ENCODE peak calls at places on chromosome 22, in eight cellular contexts. M, Z, V, B, T, U, C and H are unnamed samples. For H3K4me1, the result is how much of the 10 kb centered on the place peaks cover.

GRCh38 chr22:49196046-49196511 is 631.6 kb downstream of the BRD1 start:
- DNase-seq in M (no peak), Z (no peak), V (no peak), B (no peak), T (no peak), U (no peak), C (no peak), H (no peak)

GRCh38 chr22:24420072-24420976 is 7.1 kb upstream of the ADORA2A start:
- DNase-seq in M (no peak), Z (no peak), V (peak), B (no peak), T (no peak), U (no peak), C (no peak), H (no peak)

GRCh38 chr22:36160499-36160942 is at the start of gene APOL3:
- DNase-seq in M (peak), Z (peak), V (peak), B (peak), T (peak), U (peak), C (peak), H (no peak)

GRCh38 chr22:18096823-18097222 is 13.8 kb upstream of the TUBA8 start:
- DNase-seq in M (no peak), Z (no peak), V (no peak), B (no peak), T (no peak), U (no peak), C (no peak), H (no peak)

GRCh38 chr22:36757608-36758220 is 18.2 kb downstream of the IFT27 start:
- DNase-seq in M (peak), Z (peak), V (peak), B (peak), T (peak), U (peak), C (peak), H (no peak)

GRCh38 chr22:43270314-43270908 is 72.8 kb downstream of the SCUBE1 start:
- DNase-seq in M (no peak), Z (no peak), V (no peak), B (no peak), T (no peak), U (no peak), C (no peak), H (no peak)

GRCh38 chr22:26615149-26615548 is 2.7 kb downstream of the CRYBB1 start:
- DNase-seq in M (no peak), Z (no peak), V (no peak), B (no peak), T (no peak), U (no peak), C (no peak), H (no peak)

GRCh38 chr22:18952022-18952421 is 15.9 kb upstream of the PRODH start:
- DNase-seq in M (no peak), Z (no peak), V (no peak), B (no peak), T (no peak), U (no peak), C (no peak), H (no peak)

GRCh38 chr22:17540481-17540880 is 22.8 kb upstream of the SLC25A18 start:
- DNase-seq in M (no peak), Z (no peak), V (no peak), B (no peak), T (no peak), U (no peak), C (no peak), H (no peak)

GRCh38 chr22:30730351-30730750 is 35.7 kb downstream of the OSBP2 start:
- DNase-seq in M (no peak), Z (no peak), V (no peak), B (no peak), T (no peak), U (no peak), C (no peak), H (no peak)

GRCh38 chr22:30591191-30591587 is 521 bp downstream of the PES1 start:
- DNase-seq in M (peak), Z (no peak), V (peak), B (no peak), T (no peak), U (no peak), C (no peak), H (no peak)

GRCh38 chr22:43185860-43186261 is 1.1 kb downstream of the TTLL12 start:
- DNase-seq in M (peak), Z (no peak), V (peak), B (no peak), T (no peak), U (no peak), C (peak), H (no peak)

GRCh38 chr22:49967333-49968241 is 7.0 kb downstream of the PIM3 start:
- DNase-seq in M (peak), Z (no peak), V (no peak), B (peak), T (no peak), U (no peak), C (peak), H (no peak)

GRCh38 chr22:24440718-24441405 is 13.5 kb downstream of the ADORA2A start:
- DNase-seq in M (no peak), Z (no peak), V (no peak), B (no peak), T (no peak), U (no peak), C (no peak), H (no peak)

GRCh38 chr22:20887375-20887774 is 28.6 kb downstream of the SNAP29 start:
- DNase-seq in M (peak), Z (no peak), V (no peak), B (no peak), T (no peak), U (no peak), C (no peak), H (no peak)

GRCh38 chr22:17773606-17774205 is 563 bp downstream of the BID start:
- DNase-seq in M (peak), Z (peak), V (peak), B (no peak), T (peak), U (peak), C (no peak), H (no peak)

GRCh38 chr22:32957093-32957835 is 100.9 kb downstream of the SYN3 start:
- DNase-seq in M (no peak), Z (no peak), V (no peak), B (no peak), T (no peak), U (no peak), C (no peak), H (no peak)

GRCh38 chr22:31646186-31647019 is 15.6 kb downstream of the PISD start:
- DNase-seq in M (peak), Z (no peak), V (peak), B (no peak), T (no peak), U (no peak), C (no peak), H (no peak)

GRCh38 chr22:48358886-48359612 is 1468.6 kb downstream of the BRD1 start:
- DNase-seq in M (no peak), Z (no peak), V (no peak), B (no peak), T (no peak), U (no peak), C (no peak), H (no peak)

GRCh38 chr22:49882519-49883293 is 29.1 kb downstream of the ZBED4 start:
- DNase-seq in M (no peak), Z (no peak), V (no peak), B (no peak), T (no peak), U (no peak), C (no peak), H (no peak)

GRCh38 chr22:26322179-26322905 is 106.7 kb upstream of the ASPHD2 start:
- DNase-seq in M (peak), Z (no peak), V (no peak), B (no peak), T (no peak), U (no peak), C (no peak), H (no peak)

GRCh38 chr22:33210129-33210784 is 152.1 kb upstream of the SYN3 start:
- DNase-seq in M (peak), Z (no peak), V (peak), B (no peak), T (no peak), U (no peak), C (no peak), H (peak)

GRCh38 chr22:47841166-47841565 is 1078.7 kb downstream of the TBC1D22A start:
- DNase-seq in M (no peak), Z (no peak), V (no peak), B (no peak), T (no peak), U (no peak), C (no peak), H (no peak)

GRCh38 chr22:24945430-24945829 is 1.1 kb downstream of the LHFPL7 start:
- DNase-seq in M (no peak), Z (no peak), V (no peak), B (no peak), T (no peak), U (no peak), C (no peak), H (no peak)

GRCh38 chr22:36325163-36326031 is 62.4 kb downstream of the MYH9 start:
- DNase-seq in M (peak), Z (no peak), V (peak), B (no peak), T (no peak), U (no peak), C (peak), H (no peak)

GRCh38 chr22:34370711-34371110 is 450.4 kb upstream of the LARGE1 start:
- DNase-seq in M (no peak), Z (no peak), V (no peak), B (no peak), T (no peak), U (no peak), C (no peak), H (no peak)

GRCh38 chr22:36790648-36791047 is 14.7 kb upstream of the IFT27 start:
- DNase-seq in M (no peak), Z (no peak), V (no peak), B (no peak), T (no peak), U (no peak), C (no peak), H (no peak)

GRCh38 chr22:25514436-25514835 is 50.0 kb upstream of the GRK3 start:
- DNase-seq in M (peak), Z (no peak), V (no peak), B (no peak), T (no peak), U (no peak), C (no peak), H (no peak)

GRCh38 chr22:36762687-36763260 is 13.1 kb downstream of the IFT27 start:
- DNase-seq in M (peak), Z (no peak), V (no peak), B (no peak), T (no peak), U (no peak), C (no peak), H (no peak)

GRCh38 chr22:27881404-27881803 is 37.7 kb downstream of the PITPNB start:
- DNase-seq in M (peak), Z (no peak), V (peak), B (no peak), T (no peak), U (no peak), C (peak), H (no peak)

GRCh38 chr22:49769691-49770315 is 57.9 kb downstream of the BRD1 start:
- DNase-seq in M (no peak), Z (no peak), V (no peak), B (no peak), T (no peak), U (no peak), C (no peak), H (no peak)

GRCh38 chr22:49255741-49256318 is 571.8 kb downstream of the BRD1 start:
- DNase-seq in M (no peak), Z (no peak), V (no peak), B (no peak), T (no peak), U (no peak), C (no peak), H (no peak)

GRCh38 chr22:23499845-23500500 is 80.1 kb downstream of the IGLL1 start:
- DNase-seq in M (no peak), Z (no peak), V (no peak), B (no peak), T (no peak), U (no peak), C (no peak), H (no peak)

GRCh38 chr22:39431216-39431801 is 25.5 kb upstream of the MGAT3 start:
- DNase-seq in M (no peak), Z (no peak), V (no peak), B (no peak), T (no peak), U (no peak), C (no peak), H (no peak)

GRCh38 chr22:39429186-39429585 is 27.6 kb upstream of the MGAT3 start:
- DNase-seq in M (no peak), Z (no peak), V (no peak), B (no peak), T (no peak), U (no peak), C (no peak), H (no peak)

GRCh38 chr22:39430576-39431150 is 26.1 kb upstream of the MGAT3 start:
- DNase-seq in M (no peak), Z (no peak), V (no peak), B (no peak), T (no peak), U (no peak), C (no peak), H (no peak)

GRCh38 chr22:39428597-39429071 is 28.2 kb upstream of the MGAT3 start:
- DNase-seq in M (no peak), Z (no peak), V (no peak), B (no peak), T (no peak), U (no peak), C (no peak), H (peak)

GRCh38 chr22:39429916-39430575 is 26.8 kb upstream of the MGAT3 start:
- DNase-seq in M (no peak), Z (no peak), V (no peak), B (no peak), T (no peak), U (no peak), C (no peak), H (no peak)
- H3K27ac ChIP-seq in M (no peak), Z (no peak), V (no peak), B (peak), T (no peak), U (no peak), C (no peak), H (no peak)

GRCh38 chr22:46007848-46008261 is 30.9 kb upstream of the WNT7B start:
- DNase-seq in M (peak), Z (no peak), V (peak), B (peak), T (no peak), U (no peak), C (peak), H (no peak)

GRCh38 chr22:46008836-46009596 is 32.1 kb upstream of the WNT7B start:
- DNase-seq in M (no peak), Z (no peak), V (no peak), B (no peak), T (no peak), U (no peak), C (no peak), H (no peak)

GRCh38 chr22:46007003-46007847 is 30.3 kb upstream of the WNT7B start:
- DNase-seq in M (peak), Z (no peak), V (peak), B (no peak), T (no peak), U (no peak), C (peak), H (no peak)

GRCh38 chr22:46009730-46010129 is 32.8 kb upstream of the WNT7B start:
- DNase-seq in M (no peak), Z (no peak), V (no peak), B (no peak), T (no peak), U (no peak), C (no peak), H (no peak)

DNA sequence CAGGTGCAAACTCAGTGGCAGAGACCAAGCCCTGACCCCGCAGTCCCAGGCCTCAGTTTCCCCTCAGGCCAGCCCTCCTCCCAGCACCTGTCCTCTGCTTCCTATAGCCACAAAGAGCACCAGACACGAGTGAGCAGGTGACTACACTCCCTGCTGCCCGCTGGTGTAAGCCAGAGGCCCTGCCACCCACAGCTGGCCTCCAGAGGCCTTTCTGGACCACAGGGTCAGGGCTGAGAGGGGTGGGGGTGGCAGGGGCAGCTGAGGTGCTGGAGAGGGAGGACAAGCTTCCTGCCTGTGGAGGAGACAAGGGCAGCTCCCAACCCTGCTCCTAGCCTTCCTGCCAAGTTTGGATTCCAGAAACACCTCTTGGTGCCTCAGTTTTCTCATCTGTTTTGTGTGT is 31.3 kb upstream of the WNT7B start:
- DNase-seq in M (peak), Z (no peak), V (no peak), B (no peak), T (no peak), U (no peak), C (no peak), H (no peak)
- H3K4me1 ChIP-seq in M (under half), Z (under half), V (under half), B (half or more), T (under half), U (under half), C (under half), H (under half)

GRCh38 chr22:37804886-37805857 is 2.6 kb upstream of the GCAT start:
- DNase-seq in M (peak), Z (peak), V (peak), B (peak), T (peak), U (peak), C (peak), H (no peak)

GRCh38 chr22:37803195-37803635 is 4.5 kb upstream of the GCAT start:
- DNase-seq in M (no peak), Z (no peak), V (peak), B (no peak), T (no peak), U (no peak), C (no peak), H (no peak)

GRCh38 chr22:37802310-37803194 is 5.2 kb upstream of the GCAT start:
- DNase-seq in M (peak), Z (no peak), V (peak), B (no peak), T (no peak), U (no peak), C (no peak), H (no peak)

GRCh38 chr22:37804502-37804885 is 3.2 kb upstream of the GCAT start:
- DNase-seq in M (peak), Z (no peak), V (no peak), B (no peak), T (no peak), U (no peak), C (no peak), H (no peak)

GRCh38 chr22:37803636-37804371 is 3.9 kb upstream of the GCAT start:
- DNase-seq in M (no peak), Z (no peak), V (no peak), B (no peak), T (no peak), U (no peak), C (no peak), H (no peak)
- H3K4me3 ChIP-seq in M (no peak), Z (no peak), V (no peak), B (peak), T (no peak), U (no peak), C (no peak), H (peak)

GRCh38 chr22:40040927-40041326 is 46.2 kb downstream of the FAM83F start:
- DNase-seq in M (peak), Z (no peak), V (peak), B (peak), T (no peak), U (no peak), C (no peak), H (no peak)
- H3K27ac ChIP-seq in M (no peak), Z (no peak), V (no peak), B (peak), T (no peak), U (peak), C (no peak), H (no peak)

GRCh38 chr22:46047841-46048595 is 71.1 kb upstream of the WNT7B start:
- DNase-seq in M (peak), Z (no peak), V (no peak), B (peak), T (no peak), U (no peak), C (no peak), H (no peak)
- H3K4me1 ChIP-seq in M (under half), Z (under half), V (under half), B (half or more), T (under half), U (under half), C (under half), H (under half)

DNA sequence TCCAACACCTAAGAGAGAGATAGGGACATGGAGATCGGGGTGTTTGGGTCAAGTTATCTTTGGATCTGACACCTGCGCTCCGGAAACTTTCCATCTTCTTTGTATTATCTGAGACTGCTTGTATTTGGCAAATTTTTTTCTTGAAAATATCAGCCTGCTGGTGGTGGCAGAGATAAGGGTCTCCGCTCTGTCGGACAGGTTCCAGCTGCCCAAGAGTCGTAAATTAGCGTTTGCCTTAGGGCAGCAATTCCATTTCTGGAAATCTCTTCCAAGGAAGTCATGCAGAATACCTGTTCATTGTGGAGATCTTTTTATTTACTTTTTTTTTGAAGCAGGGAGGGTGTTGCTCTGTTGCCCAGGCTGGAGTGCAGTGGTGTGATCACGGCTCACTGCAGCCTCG is 19.5 kb upstream of the CSNK1E start:
- DNase-seq in M (no peak), Z (no peak), V (no peak), B (no peak), T (no peak), U (no peak), C (no peak), H (no peak)
- H3K4me3 ChIP-seq in M (peak), Z (no peak), V (no peak), B (no peak), T (peak), U (peak), C (peak), H (no peak)

GRCh38 chr22:22246706-22247105 is 2.1 kb downstream of the VPREB1 start:
- DNase-seq in M (no peak), Z (no peak), V (no peak), B (no peak), T (no peak), U (no peak), C (no peak), H (no peak)

GRCh38 chr22:22244337-22245250 is at the start of gene VPREB1:
- DNase-seq in M (no peak), Z (no peak), V (no peak), B (no peak), T (no peak), U (no peak), C (no peak), H (no peak)

GRCh38 chr22:22248878-22249277 is 4.3 kb downstream of the VPREB1 start:
- DNase-seq in M (no peak), Z (no peak), V (no peak), B (no peak), T (peak), U (no peak), C (no peak), H (no peak)

GRCh38 chr22:22245256-22245909 is 797 bp downstream of the VPREB1 start:
- DNase-seq in M (no peak), Z (no peak), V (no peak), B (no peak), T (no peak), U (no peak), C (no peak), H (no peak)

DNA sequence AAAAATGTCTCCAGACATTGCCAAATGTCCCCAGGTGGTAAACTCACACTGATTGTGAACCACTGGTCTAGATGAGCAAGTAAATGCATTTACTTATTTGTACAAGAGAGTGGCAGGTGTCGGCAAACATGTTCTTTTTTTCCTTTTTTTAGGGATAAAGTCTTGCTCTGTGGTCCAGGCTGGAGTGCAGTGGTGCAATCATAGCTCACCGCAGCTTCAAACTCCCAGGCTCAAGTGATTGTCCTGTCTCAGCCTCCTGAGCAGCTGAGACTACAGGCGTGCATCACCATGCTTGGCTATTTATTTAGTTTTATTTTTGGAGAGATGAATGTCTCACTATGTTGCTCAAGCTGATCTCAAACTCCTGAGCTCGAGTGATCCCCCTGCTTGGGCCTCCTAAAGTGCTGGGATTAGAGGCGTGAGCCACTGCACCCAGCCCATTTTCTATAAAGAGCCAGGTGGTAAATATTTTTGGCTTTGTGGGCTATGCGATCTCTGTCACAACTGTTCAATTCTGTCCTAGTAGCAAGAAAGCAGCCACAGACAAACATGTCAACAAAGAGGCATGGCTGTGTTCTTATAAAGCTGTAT is 1.4 kb downstream of the VPREB1 start:
- DNase-seq in M (no peak), Z (no peak), V (no peak), B (no peak), T (no peak), U (no peak), C (no peak), H (no peak)
- H3K27ac ChIP-seq in M (no peak), Z (no peak), V (no peak), B (no peak), T (no peak), U (no peak), C (no peak), H (no peak)

GRCh38 chr22:46083383-46084350 is 66.7 kb upstream of the PPARA start:
- DNase-seq in M (peak), Z (no peak), V (no peak), B (peak), T (no peak), U (no peak), C (no peak), H (no peak)
- H3K4me1 ChIP-seq in M (under half), Z (under half), V (half or more), B (half or more), T (under half), U (under half), C (half or more), H (under half)